ENCODE peak calls at places on chromosome 18, in seven cellular contexts. One of them, this sample, is unnamed.

GRCh38 chr18:69127844-69128486 is 272.7 kb upstream of the DOK6 start:
- DNase-seq in neural progenitor cell: no peak
- DNase-seq in heart right ventricle: no peak
- DNase-seq in NT2/D1: no peak
- DNase-seq in adipocyte: peak; percentile 34
- DNase-seq in left ventricle myocardium inferior: no peak
- DNase-seq in K562: no peak
- DNase-seq in this sample: no peak

GRCh38 chr18:24560511-24560981 is 100.1 kb downstream of the HRH4 start:
- DNase-seq in neural progenitor cell: peak; percentile 45
- DNase-seq in heart right ventricle: no peak
- DNase-seq in NT2/D1: peak; percentile 35
- DNase-seq in adipocyte: no peak
- DNase-seq in left ventricle myocardium inferior: no peak
- DNase-seq in K562: no peak
- DNase-seq in this sample: no peak

GRCh38 chr18:1914489-1914888 is 656.8 kb downstream of the METTL4 start:
- DNase-seq in neural progenitor cell: no peak
- DNase-seq in heart right ventricle: no peak
- DNase-seq in NT2/D1: no peak
- DNase-seq in adipocyte: no peak
- DNase-seq in left ventricle myocardium inferior: no peak
- DNase-seq in K562: peak; percentile 11
- DNase-seq in this sample: no peak

GRCh38 chr18:54125429-54125828 is 99.0 kb downstream of the MBD2 start:
- DNase-seq in neural progenitor cell: no peak
- DNase-seq in heart right ventricle: no peak
- DNase-seq in NT2/D1: no peak
- DNase-seq in adipocyte: no peak
- DNase-seq in left ventricle myocardium inferior: no peak
- DNase-seq in K562: no peak
- DNase-seq in this sample: no peak

GRCh38 chr18:22167091-22167470 is 2.3 kb upstream of the GATA6 start:
- DNase-seq in neural progenitor cell: peak; percentile 58
- DNase-seq in heart right ventricle: peak; percentile 42
- DNase-seq in NT2/D1: no peak
- DNase-seq in adipocyte: no peak
- DNase-seq in left ventricle myocardium inferior: peak; percentile 57
- DNase-seq in K562: no peak
- DNase-seq in this sample: peak; percentile 63

GRCh38 chr18:48265328-48265727 is 143.9 kb downstream of the ZBTB7C start:
- DNase-seq in neural progenitor cell: no peak
- DNase-seq in heart right ventricle: no peak
- DNase-seq in NT2/D1: no peak
- DNase-seq in adipocyte: no peak
- DNase-seq in left ventricle myocardium inferior: no peak
- DNase-seq in K562: no peak
- DNase-seq in this sample: no peak

GRCh38 chr18:27901424-27902226 is 275.3 kb downstream of the CDH2 start:
- DNase-seq in neural progenitor cell: peak; percentile 33
- DNase-seq in heart right ventricle: no peak
- DNase-seq in NT2/D1: no peak
- DNase-seq in adipocyte: peak; percentile 63
- DNase-seq in left ventricle myocardium inferior: no peak
- DNase-seq in K562: no peak
- DNase-seq in this sample: no peak

GRCh38 chr18:24039666-24040065 is 25.1 kb downstream of the TTC39C start:
- DNase-seq in neural progenitor cell: no peak
- DNase-seq in heart right ventricle: no peak
- DNase-seq in NT2/D1: no peak
- DNase-seq in adipocyte: no peak
- DNase-seq in left ventricle myocardium inferior: no peak
- DNase-seq in K562: no peak
- DNase-seq in this sample: no peak

GRCh38 chr18:54127759-54128378 is 96.6 kb downstream of the MBD2 start:
- DNase-seq in neural progenitor cell: peak; percentile 78
- DNase-seq in heart right ventricle: peak; percentile 18
- DNase-seq in NT2/D1: peak; percentile 43
- DNase-seq in adipocyte: peak; percentile 87
- DNase-seq in left ventricle myocardium inferior: no peak
- DNase-seq in K562: peak; percentile 32
- DNase-seq in this sample: no peak

GRCh38 chr18:37476182-37476581 is 89.4 kb downstream of the CELF4 start:
- DNase-seq in neural progenitor cell: peak; percentile 73
- DNase-seq in heart right ventricle: no peak
- DNase-seq in NT2/D1: peak; percentile 36
- DNase-seq in adipocyte: peak; percentile 53
- DNase-seq in left ventricle myocardium inferior: no peak
- DNase-seq in K562: peak; percentile 70
- DNase-seq in this sample: no peak

GRCh38 chr18:9104244-9104901 is 1.9 kb downstream of the NDUFV2 start:
- DNase-seq in neural progenitor cell: no peak
- DNase-seq in heart right ventricle: no peak
- DNase-seq in NT2/D1: no peak
- DNase-seq in adipocyte: peak; percentile 36
- DNase-seq in left ventricle myocardium inferior: no peak
- DNase-seq in K562: no peak
- DNase-seq in this sample: no peak
- H3K4me1 ChIP-seq in neural progenitor cell: peaks cover 57% of the 10 kb centered on the region
- H3K4me1 ChIP-seq in heart right ventricle: peaks cover 55% of the 10 kb centered on the region
- H3K4me1 ChIP-seq in NT2/D1: no peaks in the 10 kb centered on the region
- H3K4me1 ChIP-seq in adipocyte: peaks cover 60% of the 10 kb centered on the region
- H3K4me1 ChIP-seq in left ventricle myocardium inferior: peaks cover 78% of the 10 kb centered on the region
- H3K4me1 ChIP-seq in K562: peaks cover 27% of the 10 kb centered on the region
- H3K4me1 ChIP-seq in this sample: no peaks in the 10 kb centered on the region

GRCh38 chr18:74283255-74283554 is 8.6 kb downstream of the CYB5A start:
- DNase-seq in neural progenitor cell: no peak
- DNase-seq in heart right ventricle: no peak
- DNase-seq in NT2/D1: no peak
- DNase-seq in adipocyte: no peak
- DNase-seq in left ventricle myocardium inferior: no peak
- DNase-seq in K562: no peak
- DNase-seq in this sample: no peak
- H3K4me1 ChIP-seq in neural progenitor cell: peaks cover 47% of the 10 kb centered on the region
- H3K4me1 ChIP-seq in heart right ventricle: peaks cover 51% of the 10 kb centered on the region
- H3K4me1 ChIP-seq in NT2/D1: peaks cover 12% of the 10 kb centered on the region
- H3K4me1 ChIP-seq in adipocyte: peaks cover 81% of the 10 kb centered on the region
- H3K4me1 ChIP-seq in left ventricle myocardium inferior: peaks cover 88% of the 10 kb centered on the region
- H3K4me1 ChIP-seq in K562: peaks cover 2% of the 10 kb centered on the region
- H3K4me1 ChIP-seq in this sample: peaks cover 75% of the 10 kb centered on the region

GRCh38 chr18:58046087-58046793 is 2.2 kb downstream of the NEDD4L start:
- DNase-seq in neural progenitor cell: peak; percentile 67
- DNase-seq in heart right ventricle: no peak
- DNase-seq in NT2/D1: no peak
- DNase-seq in adipocyte: no peak
- DNase-seq in left ventricle myocardium inferior: no peak
- DNase-seq in K562: no peak
- DNase-seq in this sample: no peak
- H3K4me1 ChIP-seq in neural progenitor cell: peaks cover 26% of the 10 kb centered on the region
- H3K4me1 ChIP-seq in heart right ventricle: peaks cover 10% of the 10 kb centered on the region
- H3K4me1 ChIP-seq in NT2/D1: no peaks in the 10 kb centered on the region
- H3K4me1 ChIP-seq in adipocyte: peaks cover 31% of the 10 kb centered on the region
- H3K4me1 ChIP-seq in left ventricle myocardium inferior: peaks cover 25% of the 10 kb centered on the region
- H3K4me1 ChIP-seq in K562: peaks cover 22% of the 10 kb centered on the region
- H3K4me1 ChIP-seq in this sample: no peaks in the 10 kb centered on the region

GRCh38 chr18:31680836-31681568 is 3.4 kb downstream of the B4GALT6 start:
- DNase-seq in neural progenitor cell: no peak
- DNase-seq in heart right ventricle: no peak
- DNase-seq in NT2/D1: no peak
- DNase-seq in adipocyte: no peak
- DNase-seq in left ventricle myocardium inferior: no peak
- DNase-seq in K562: peak; percentile 16
- DNase-seq in this sample: no peak
- H3K4me1 ChIP-seq in neural progenitor cell: peaks cover 28% of the 10 kb centered on the region
- H3K4me1 ChIP-seq in heart right ventricle: peaks cover 14% of the 10 kb centered on the region
- H3K4me1 ChIP-seq in NT2/D1: no peaks in the 10 kb centered on the region
- H3K4me1 ChIP-seq in adipocyte: peaks cover 36% of the 10 kb centered on the region
- H3K4me1 ChIP-seq in left ventricle myocardium inferior: peaks cover 42% of the 10 kb centered on the region
- H3K4me1 ChIP-seq in K562: no peaks in the 10 kb centered on the region
- H3K4me1 ChIP-seq in this sample: no peaks in the 10 kb centered on the region

This sample was measured in right lobe of liver.